ENCODE peak calls at places on chromosomes 7 and 10, in seven cellular contexts. B is effector memory CD4-positive, alpha-beta T cell; H is fibroblast of the conjunctiva; F is foreskin fibroblast; V is foreskin keratinocyte; I is Right ventricle myocardium superior; L is AG04449. R is an unnamed sample.

GRCh38 chr10:15137636-15138035 is 30.9 kb downstream of the NMT2 start:
- DNase-seq in B (no peak), H (no peak), F (peak), V (no peak), I (no peak), L (no peak), R (no peak)

GRCh38 chr7:80218723-80219122 is 84.1 kb downstream of the GNAI1 start:
- DNase-seq in B (no peak), H (peak), F (peak), V (peak), I (no peak), L (peak), R (no peak)

GRCh38 chr7:70040971-70041766 is 442.9 kb downstream of the AUTS2 start:
- DNase-seq in B (no peak), H (peak), F (no peak), V (no peak), I (no peak), L (no peak), R (no peak)

GRCh38 chr7:13117103-13117502 is 429.7 kb downstream of the ARL4A start:
- DNase-seq in B (no peak), H (no peak), F (no peak), V (no peak), I (no peak), L (no peak), R (no peak)

GRCh38 chr7:151432658-151433521 is 7.1 kb downstream of the CRYGN start:
- DNase-seq in B (no peak), H (no peak), F (no peak), V (peak), I (no peak), L (no peak), R (no peak)

GRCh38 chr7:11538751-11539299 is 293.2 kb downstream of the THSD7A start:
- DNase-seq in B (no peak), H (no peak), F (no peak), V (no peak), I (no peak), L (no peak), R (no peak)

GRCh38 chr10:132697568-132698200 is 88.3 kb downstream of the NKX6-2 start:
- DNase-seq in B (no peak), H (no peak), F (no peak), V (no peak), I (peak), L (no peak), R (no peak)

GRCh38 chr7:108091461-108091831 is 38.7 kb downstream of the LAMB4 start:
- DNase-seq in B (no peak), H (no peak), F (no peak), V (no peak), I (no peak), L (no peak), R (no peak)